ENCODE peak calls at places on chromosomes 4 and X, in ten cellular contexts. W, A, B, T, D, R, M, F, S and U are unnamed samples.
A peak's percentile ranks its signal among the peaks of the same experiment; 100 is the strongest.

GRCh38 chr4:186190456-186191265 is 706 bp upstream of the CYP4V2 start:
- DNase-seq in W (no peak), A (peak; percentile 63), B (peak; percentile 32), T (no peak), D (peak; percentile 45), R (no peak), M (no peak), F (peak; percentile 33), S (no peak), U (peak; percentile 84)

GRCh38 chr4:16752150-16752549 is 146.3 kb downstream of the LDB2 start:
- DNase-seq in W (peak; percentile 17), A (no peak), B (peak; percentile 48), T (no peak), D (no peak), R (no peak), M (no peak), F (peak; percentile 58), S (no peak), U (no peak)

GRCh38 chrX:71543316-71543715 is 10.4 kb downstream of the OGT start:
- DNase-seq in W (peak; percentile 70), A (peak; percentile 25), B (peak; percentile 85), T (peak; percentile 15), D (no peak), R (peak; percentile 28), M (no peak), F (peak; percentile 86), S (no peak), U (no peak)

GRCh38 chr4:141501931-141502330 is 134.5 kb upstream of the IL15 start:
- DNase-seq in W (no peak), A (no peak), B (peak; percentile 51), T (no peak), D (no peak), R (peak; percentile 18), M (no peak), F (peak; percentile 73), S (no peak), U (no peak)

GRCh38 chr4:17469931-17470674 is 41.8 kb downstream of the QDPR start:
- DNase-seq in W (no peak), A (no peak), B (peak; percentile 52), T (no peak), D (no peak), R (peak; percentile 5), M (no peak), F (peak; percentile 20), S (no peak), U (no peak)

GRCh38 chr4:181525641-181526040 is 717.6 kb upstream of the TENM3 start:
- DNase-seq in W (no peak), A (no peak), B (no peak), T (no peak), D (no peak), R (no peak), M (no peak), F (no peak), S (no peak), U (no peak)

GRCh38 chrX:15781964-15782711 is 8.1 kb upstream of the ZRSR2 start:
- DNase-seq in W (no peak), A (no peak), B (no peak), T (no peak), D (no peak), R (no peak), M (no peak), F (no peak), S (no peak), U (no peak)

GRCh38 chr4:150283689-150284088 is 205.4 kb downstream of the DCLK2 start:
- DNase-seq in W (peak; percentile 30), A (no peak), B (peak; percentile 95), T (no peak), D (no peak), R (peak; percentile 99), M (no peak), F (peak; percentile 97), S (peak; percentile 85), U (no peak)

GRCh38 chr4:71132486-71132885 is 139.0 kb downstream of the DCK start:
- DNase-seq in W (no peak), A (no peak), B (peak; percentile 31), T (no peak), D (no peak), R (no peak), M (no peak), F (peak; percentile 58), S (no peak), U (no peak)

DNA sequence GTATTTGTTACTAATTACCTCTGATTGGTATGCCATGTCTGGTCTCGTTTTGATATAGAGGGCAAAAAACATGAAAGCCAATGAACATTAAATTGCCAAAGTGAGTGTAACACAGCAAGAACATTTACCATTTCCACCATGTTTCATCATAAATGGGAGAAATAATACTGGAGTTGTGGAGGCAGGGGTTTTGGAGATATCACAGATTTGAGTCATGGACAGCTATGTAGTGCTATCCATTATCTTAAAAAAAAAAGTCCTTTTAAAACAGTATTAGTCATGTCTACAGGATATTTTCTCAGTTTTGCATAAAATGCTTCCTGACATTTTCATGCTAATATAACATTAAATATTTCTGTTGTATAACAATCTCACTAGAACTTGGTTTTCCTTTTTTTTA is 301.2 kb downstream of the IL1RAPL1 start:
- DNase-seq in W (no peak), A (no peak), B (peak; percentile 61), T (no peak), D (no peak), R (peak; percentile 31), M (no peak), F (peak; percentile 34), S (no peak), U (no peak)
- TF ChIP-seq CTCF in W (no peak), A (no peak), B (no peak), T (no peak), D (no peak), R (no peak), M (no peak), F (no peak), S (no peak), U (no peak)

DNA sequence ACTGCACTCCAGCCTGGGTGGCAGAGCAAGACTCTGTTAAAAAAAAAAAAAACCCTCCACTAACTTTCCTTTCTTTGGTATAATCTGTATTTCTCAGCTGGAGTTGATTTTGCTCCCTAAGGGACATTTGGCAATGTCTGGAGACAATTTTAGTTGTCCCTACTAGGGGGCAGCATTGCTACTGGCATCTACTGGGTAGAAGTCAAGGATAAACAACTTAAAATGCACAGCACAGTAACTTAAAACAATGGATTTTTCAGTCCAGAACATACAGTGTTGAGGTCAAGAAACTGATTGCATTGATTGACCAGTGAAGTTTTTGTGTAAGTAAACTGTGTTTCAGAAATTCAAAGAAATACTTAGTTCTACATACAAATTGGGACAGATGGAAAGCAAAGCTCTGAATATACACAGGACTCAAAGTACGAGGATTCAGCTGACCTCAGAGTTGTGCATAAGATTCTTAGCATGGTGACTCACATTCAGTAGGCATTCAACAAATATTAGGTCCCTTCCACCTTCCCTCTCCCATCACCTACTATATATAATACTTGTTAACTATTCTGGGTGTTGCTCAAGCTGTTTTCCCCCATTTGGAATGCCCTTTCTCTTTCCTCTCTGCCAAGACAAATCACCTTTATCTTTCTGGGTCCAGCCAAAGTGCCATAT is 8.8 kb downstream of the DDX53 start:
- DNase-seq in W (peak; percentile 54), A (peak; percentile 29), B (peak; percentile 49), T (no peak), D (no peak), R (peak; percentile 20), M (no peak), F (peak; percentile 41), S (no peak), U (peak; percentile 39)
- TF ChIP-seq CTCF in W (peak; percentile 37), A (peak; percentile 46), B (peak; percentile 33), T (peak; percentile 61), D (no peak), R (peak; percentile 61), M (peak; percentile 30), F (peak; percentile 32), S (peak; percentile 43), U (peak; percentile 48)

GRCh38 chr4:168153596-168154440 is 61.5 kb downstream of the ANXA10 start:
- DNase-seq in W (peak; percentile 71), A (peak; percentile 87), B (peak; percentile 92), T (peak; percentile 54), D (no peak), R (peak; percentile 90), M (peak; percentile 79), F (peak; percentile 90), S (peak; percentile 61), U (peak; percentile 69)
- TF ChIP-seq CTCF in W (peak; percentile 65), A (peak; percentile 89), B (peak; percentile 68), T (peak; percentile 78), D (peak; percentile 40), R (peak; percentile 79), M (peak; percentile 77), F (peak; percentile 60), S (peak; percentile 80), U (peak; percentile 55)

DNA sequence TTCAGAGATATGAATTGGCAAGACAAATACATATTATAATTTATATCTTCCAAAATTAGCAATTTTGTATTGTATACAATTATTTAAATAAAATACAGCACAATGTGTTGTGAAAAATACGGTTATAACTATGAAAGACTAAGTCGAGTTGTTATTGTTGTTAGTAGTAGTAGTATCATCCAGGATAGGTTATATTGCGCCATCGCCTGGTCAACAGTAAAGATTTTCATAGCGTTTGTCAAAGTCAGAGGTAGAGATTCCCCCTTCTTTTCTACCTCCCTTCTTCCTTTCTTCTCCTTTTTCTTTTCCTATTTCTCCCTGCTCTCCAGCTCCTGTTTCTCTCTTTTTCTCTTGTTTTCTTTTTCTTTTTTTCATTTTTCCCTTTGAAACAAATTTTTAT is 499.1 kb upstream of the EPHA5 start:
- DNase-seq in W (peak; percentile 52), A (no peak), B (peak; percentile 63), T (no peak), D (no peak), R (peak; percentile 29), M (no peak), F (peak; percentile 60), S (no peak), U (no peak)
- TF ChIP-seq CTCF in W (peak; percentile 37), A (peak; percentile 32), B (no peak), T (no peak), D (no peak), R (peak; percentile 38), M (no peak), F (peak; percentile 15), S (no peak), U (no peak)

DNA sequence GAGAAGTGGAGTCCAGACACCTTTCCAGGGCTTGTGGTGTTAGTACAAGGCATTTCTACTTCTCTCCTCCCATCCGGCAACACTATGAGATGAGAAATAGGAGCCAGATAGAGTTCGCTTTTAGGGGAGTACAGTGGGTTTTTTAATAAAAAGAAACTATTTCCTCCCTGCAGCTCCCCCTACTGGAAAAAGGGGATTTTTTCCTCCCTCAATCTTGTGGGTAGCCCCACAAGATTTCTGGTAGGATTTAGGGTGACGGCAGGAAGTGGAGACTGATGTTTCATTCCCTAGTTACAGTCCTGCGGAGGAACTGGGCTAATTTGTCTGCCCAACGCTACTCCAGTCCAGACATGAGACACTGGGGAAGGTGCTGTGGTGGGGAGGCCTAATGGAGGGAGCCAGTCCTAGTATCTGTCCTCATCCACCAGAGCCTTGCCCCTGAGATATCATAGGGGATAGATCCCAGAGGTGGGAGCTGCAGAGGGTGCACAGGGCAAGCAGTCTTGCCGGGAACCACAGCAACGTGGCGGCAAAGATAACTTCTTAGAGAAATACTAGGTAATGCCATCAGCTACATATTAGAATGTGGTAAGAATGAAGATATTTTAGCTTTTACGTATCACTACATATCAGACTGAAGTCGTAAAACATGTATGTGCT is 45.6 kb upstream of the PRKG2 start:
- DNase-seq in W (peak; percentile 24), A (no peak), B (peak; percentile 8), T (no peak), D (no peak), R (no peak), M (no peak), F (peak; percentile 28), S (no peak), U (no peak)
- TF ChIP-seq CTCF in W (peak; percentile 39), A (peak; percentile 20), B (peak; percentile 34), T (peak; percentile 55), D (no peak), R (peak; percentile 59), M (no peak), F (peak; percentile 51), S (peak; percentile 43), U (peak; percentile 34)